ENCODE peak calls at places on chromosomes 3 and 15, in seven cellular contexts. One of them, this sample, is unnamed.
A peak's percentile ranks its signal among the peaks of the same experiment; 100 is the strongest.

GRCh38 chr3:89697321-89697916 is 590.0 kb downstream of the EPHA3 start:
- DNase-seq in fibroblast of mammary gland: no peak
- DNase-seq in foreskin fibroblast: no peak
- DNase-seq in RWPE1: peak; percentile 16
- DNase-seq in mammary epithelial cell: peak; percentile 3
- DNase-seq in NB4: no peak
- DNase-seq in heart left ventricle: no peak
- DNase-seq in this sample: no peak

GRCh38 chr3:42476225-42477160 is 25.9 kb upstream of the VIPR1 start:
- DNase-seq in heart left ventricle: no peak
- DNase-seq in foreskin fibroblast: no peak
- DNase-seq in NB4: no peak
- DNase-seq in mammary epithelial cell: peak; percentile 81
- DNase-seq in RWPE1: peak; percentile 27
- DNase-seq in fibroblast of mammary gland: no peak
- DNase-seq in this sample: no peak

GRCh38 chr15:57947781-57948180 is 117.7 kb downstream of the ALDH1A2 start:
- DNase-seq in heart left ventricle: peak; percentile 32
- DNase-seq in foreskin fibroblast: no peak
- DNase-seq in fibroblast of mammary gland: peak; percentile 2
- DNase-seq in RWPE1: no peak
- DNase-seq in mammary epithelial cell: no peak
- DNase-seq in NB4: no peak
- DNase-seq in this sample: no peak

GRCh38 chr3:102686792-102687191 is 252.0 kb downstream of the ZPLD1 start:
- DNase-seq in foreskin fibroblast: no peak
- DNase-seq in heart left ventricle: no peak
- DNase-seq in NB4: no peak
- DNase-seq in fibroblast of mammary gland: no peak
- DNase-seq in mammary epithelial cell: no peak
- DNase-seq in RWPE1: no peak
- DNase-seq in this sample: no peak

GRCh38 chr3:113844622-113845222 is 6.1 kb downstream of the GRAMD1C start:
- DNase-seq in heart left ventricle: no peak
- DNase-seq in RWPE1: peak; percentile 37
- DNase-seq in mammary epithelial cell: peak; percentile 35
- DNase-seq in fibroblast of mammary gland: peak; percentile 48
- DNase-seq in NB4: peak; percentile 46
- DNase-seq in foreskin fibroblast: no peak
- DNase-seq in this sample: no peak

GRCh38 chr3:43638594-43639447 is 17.0 kb upstream of the ANO10 start:
- DNase-seq in mammary epithelial cell: peak; percentile 58
- DNase-seq in heart left ventricle: no peak
- DNase-seq in foreskin fibroblast: no peak
- DNase-seq in fibroblast of mammary gland: no peak
- DNase-seq in NB4: peak; percentile 7
- DNase-seq in RWPE1: peak; percentile 31
- DNase-seq in this sample: no peak

GRCh38 chr3:95272791-95273190 is 1209.9 kb downstream of the NSUN3 start:
- DNase-seq in NB4: no peak
- DNase-seq in fibroblast of mammary gland: no peak
- DNase-seq in mammary epithelial cell: no peak
- DNase-seq in foreskin fibroblast: no peak
- DNase-seq in heart left ventricle: no peak
- DNase-seq in RWPE1: no peak
- DNase-seq in this sample: no peak

GRCh38 chr15:68558318-68559305 is 20.2 kb upstream of the CORO2B start:
- DNase-seq in foreskin fibroblast: no peak
- DNase-seq in heart left ventricle: no peak
- DNase-seq in RWPE1: no peak
- DNase-seq in NB4: peak; percentile 37
- DNase-seq in mammary epithelial cell: peak; percentile 57
- DNase-seq in fibroblast of mammary gland: no peak
- DNase-seq in this sample: no peak

GRCh38 chr3:67947808-67948508 is 293.5 kb upstream of the SUCLG2 start:
- DNase-seq in fibroblast of mammary gland: no peak
- DNase-seq in NB4: no peak
- DNase-seq in foreskin fibroblast: peak; percentile 2
- DNase-seq in RWPE1: no peak
- DNase-seq in mammary epithelial cell: no peak
- DNase-seq in heart left ventricle: no peak
- DNase-seq in this sample: no peak

GRCh38 chr3:71629289-71630252 is 46.0 kb upstream of the FOXP1 start:
- DNase-seq in RWPE1: no peak
- DNase-seq in mammary epithelial cell: no peak
- DNase-seq in NB4: peak; percentile 46
- DNase-seq in foreskin fibroblast: peak; percentile 73
- DNase-seq in heart left ventricle: peak; percentile 32
- DNase-seq in fibroblast of mammary gland: peak; percentile 86
- DNase-seq in this sample: no peak

GRCh38 chr3:9198805-9199386 is 50.5 kb downstream of the SRGAP3 start:
- DNase-seq in RWPE1: no peak
- DNase-seq in NB4: no peak
- DNase-seq in fibroblast of mammary gland: no peak
- DNase-seq in mammary epithelial cell: no peak
- DNase-seq in heart left ventricle: no peak
- DNase-seq in foreskin fibroblast: no peak
- DNase-seq in this sample: no peak

GRCh38 chr3:178823556-178824229 is 247.9 kb downstream of the ZMAT3 start:
- DNase-seq in mammary epithelial cell: no peak
- DNase-seq in fibroblast of mammary gland: peak; percentile 10
- DNase-seq in foreskin fibroblast: no peak
- DNase-seq in heart left ventricle: peak; percentile 26
- DNase-seq in RWPE1: no peak
- DNase-seq in NB4: no peak
- DNase-seq in this sample: no peak

GRCh38 chr3:195761503-195762248 is 40.9 kb downstream of the MUC20 start:
- DNase-seq in NB4: no peak
- DNase-seq in RWPE1: no peak
- DNase-seq in foreskin fibroblast: no peak
- DNase-seq in heart left ventricle: no peak
- DNase-seq in fibroblast of mammary gland: no peak
- DNase-seq in mammary epithelial cell: no peak
- DNase-seq in this sample: peak; percentile 18

GRCh38 chr3:13333236-13333897 is 86.8 kb downstream of the NUP210 start:
- DNase-seq in mammary epithelial cell: no peak
- DNase-seq in foreskin fibroblast: no peak
- DNase-seq in NB4: no peak
- DNase-seq in fibroblast of mammary gland: no peak
- DNase-seq in heart left ventricle: no peak
- DNase-seq in RWPE1: no peak
- DNase-seq in this sample: no peak

GRCh38 chr15:53448215-53449001 is 311.1 kb downstream of the WDR72 start:
- DNase-seq in heart left ventricle: no peak
- DNase-seq in foreskin fibroblast: no peak
- DNase-seq in RWPE1: no peak
- DNase-seq in fibroblast of mammary gland: no peak
- DNase-seq in mammary epithelial cell: no peak
- DNase-seq in NB4: no peak
- DNase-seq in this sample: no peak

GRCh38 chr3:61876797-61877196 is 315.4 kb downstream of the PTPRG start:
- DNase-seq in mammary epithelial cell: no peak
- DNase-seq in RWPE1: no peak
- DNase-seq in heart left ventricle: no peak
- DNase-seq in NB4: no peak
- DNase-seq in fibroblast of mammary gland: peak; percentile 72
- DNase-seq in foreskin fibroblast: no peak
- DNase-seq in this sample: no peak

GRCh38 chr15:59178151-59178705 is 28.4 kb upstream of the LDHAL6B start:
- DNase-seq in foreskin fibroblast: no peak
- DNase-seq in heart left ventricle: no peak
- DNase-seq in mammary epithelial cell: no peak
- DNase-seq in RWPE1: no peak
- DNase-seq in fibroblast of mammary gland: no peak
- DNase-seq in NB4: no peak
- DNase-seq in this sample: no peak

GRCh38 chr3:39440316-39440715 is 27.2 kb upstream of the MOBP start:
- DNase-seq in NB4: no peak
- DNase-seq in heart left ventricle: no peak
- DNase-seq in mammary epithelial cell: no peak
- DNase-seq in foreskin fibroblast: no peak
- DNase-seq in RWPE1: no peak
- DNase-seq in fibroblast of mammary gland: no peak
- DNase-seq in this sample: no peak

GRCh38 chr15:93458567-93458966 is 369.6 kb upstream of the RGMA start:
- DNase-seq in NB4: no peak
- DNase-seq in foreskin fibroblast: no peak
- DNase-seq in fibroblast of mammary gland: no peak
- DNase-seq in heart left ventricle: no peak
- DNase-seq in mammary epithelial cell: no peak
- DNase-seq in RWPE1: no peak
- DNase-seq in this sample: no peak

GRCh38 chr3:63588897-63589296 is 63.6 kb upstream of the SNTN start:
- DNase-seq in heart left ventricle: no peak
- DNase-seq in foreskin fibroblast: no peak
- DNase-seq in fibroblast of mammary gland: no peak
- DNase-seq in mammary epithelial cell: no peak
- DNase-seq in RWPE1: no peak
- DNase-seq in NB4: no peak
- DNase-seq in this sample: no peak

DNA sequence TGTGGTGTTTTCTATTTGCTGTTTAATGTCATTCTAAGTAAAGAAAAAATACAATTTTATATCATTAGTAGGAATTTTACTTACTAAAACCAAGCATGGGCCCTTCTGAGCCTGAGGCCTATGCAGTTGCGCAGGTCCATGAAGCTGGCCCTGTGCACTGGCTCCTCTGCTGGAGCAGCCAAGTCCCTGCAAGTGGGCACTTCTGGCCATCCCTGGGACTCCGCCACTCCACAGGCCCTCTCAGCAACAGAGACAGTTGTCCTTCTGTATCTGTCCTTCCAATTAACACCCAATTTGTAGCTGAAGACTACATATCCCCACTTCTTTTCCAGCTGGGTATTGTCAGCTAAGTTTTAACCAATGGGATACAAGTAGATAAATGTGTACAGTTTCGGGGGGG is 49.9 kb upstream of the RYK start:
- DNase-seq in RWPE1: no peak
- DNase-seq in NB4: no peak
- DNase-seq in fibroblast of mammary gland: no peak
- DNase-seq in heart left ventricle: no peak
- DNase-seq in foreskin fibroblast: no peak
- DNase-seq in mammary epithelial cell: no peak
- DNase-seq in this sample: no peak
- TF ChIP-seq CTCF in RWPE1: no peak
- TF ChIP-seq CTCF in NB4: no peak
- TF ChIP-seq CTCF in fibroblast of mammary gland: peak; percentile 3
- TF ChIP-seq CTCF in heart left ventricle: no peak
- TF ChIP-seq CTCF in foreskin fibroblast: peak; percentile 8
- TF ChIP-seq CTCF in mammary epithelial cell: no peak
- TF ChIP-seq CTCF in this sample: no peak

GRCh38 chr3:190458040-190458439 is 8.3 kb upstream of the TMEM207 start:
- DNase-seq in NB4: peak; percentile 16
- DNase-seq in fibroblast of mammary gland: no peak
- DNase-seq in mammary epithelial cell: peak; percentile 18
- DNase-seq in heart left ventricle: no peak
- DNase-seq in foreskin fibroblast: no peak
- DNase-seq in RWPE1: no peak
- DNase-seq in this sample: no peak
- TF ChIP-seq CTCF in NB4: no peak
- TF ChIP-seq CTCF in fibroblast of mammary gland: no peak
- TF ChIP-seq CTCF in mammary epithelial cell: no peak
- TF ChIP-seq CTCF in heart left ventricle: no peak
- TF ChIP-seq CTCF in foreskin fibroblast: no peak
- TF ChIP-seq CTCF in RWPE1: no peak
- TF ChIP-seq CTCF in this sample: no peak

DNA sequence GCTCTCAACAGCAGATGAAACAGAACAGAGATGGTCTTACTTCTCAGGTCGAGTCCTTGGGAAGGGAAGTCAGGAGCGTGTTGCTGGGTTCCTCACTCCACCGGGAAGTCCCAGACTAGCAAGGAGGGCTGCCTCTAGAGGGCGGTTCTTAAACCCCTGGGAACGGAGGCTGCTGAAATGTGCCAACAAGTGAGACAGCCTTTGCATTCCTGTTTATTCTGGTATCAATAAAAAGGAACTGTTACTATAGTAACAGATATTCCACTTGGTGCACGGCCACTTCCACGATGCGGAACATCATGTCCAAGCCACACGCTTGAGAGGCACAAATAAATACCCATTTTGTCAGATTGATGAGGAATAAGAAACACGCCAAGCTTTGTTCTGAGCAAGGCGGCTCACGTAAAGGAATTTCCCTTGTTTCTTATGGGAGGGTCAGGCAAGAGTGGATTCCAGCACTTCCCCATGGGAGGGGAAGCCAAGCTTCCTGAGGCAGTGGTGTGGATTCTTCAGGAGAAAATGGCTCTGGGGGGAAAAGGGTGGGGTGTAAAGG is at the start of gene FAM107A:
- DNase-seq in mammary epithelial cell: no peak
- DNase-seq in NB4: no peak
- DNase-seq in foreskin fibroblast: peak; percentile 50
- DNase-seq in heart left ventricle: peak; percentile 66
- DNase-seq in RWPE1: no peak
- DNase-seq in fibroblast of mammary gland: peak; percentile 68
- DNase-seq in this sample: no peak
- TF ChIP-seq CTCF in mammary epithelial cell: no peak
- TF ChIP-seq CTCF in NB4: no peak
- TF ChIP-seq CTCF in foreskin fibroblast: peak; percentile 45
- TF ChIP-seq CTCF in heart left ventricle: peak; percentile 22
- TF ChIP-seq CTCF in RWPE1: no peak
- TF ChIP-seq CTCF in fibroblast of mammary gland: peak; percentile 20
- TF ChIP-seq CTCF in this sample: no peak

GRCh38 chr3:11565492-11565891 is 78.2 kb downstream of the VGLL4 start:
- DNase-seq in heart left ventricle: no peak
- DNase-seq in foreskin fibroblast: no peak
- DNase-seq in NB4: no peak
- DNase-seq in mammary epithelial cell: no peak
- DNase-seq in RWPE1: no peak
- DNase-seq in fibroblast of mammary gland: no peak
- DNase-seq in this sample: no peak

GRCh38 chr3:11566478-11566877 is 77.2 kb downstream of the VGLL4 start:
- DNase-seq in mammary epithelial cell: no peak
- DNase-seq in foreskin fibroblast: no peak
- DNase-seq in NB4: no peak
- DNase-seq in fibroblast of mammary gland: no peak
- DNase-seq in RWPE1: no peak
- DNase-seq in heart left ventricle: no peak
- DNase-seq in this sample: no peak

GRCh38 chr3:11567516-11568467 is 75.9 kb downstream of the VGLL4 start:
- DNase-seq in fibroblast of mammary gland: peak; percentile 93
- DNase-seq in NB4: no peak
- DNase-seq in RWPE1: peak; percentile 85
- DNase-seq in heart left ventricle: no peak
- DNase-seq in foreskin fibroblast: peak; percentile 92
- DNase-seq in mammary epithelial cell: peak; percentile 92
- DNase-seq in this sample: no peak

GRCh38 chr3:11565932-11566331 is 77.8 kb downstream of the VGLL4 start:
- DNase-seq in foreskin fibroblast: no peak
- DNase-seq in mammary epithelial cell: no peak
- DNase-seq in RWPE1: no peak
- DNase-seq in NB4: no peak
- DNase-seq in heart left ventricle: no peak
- DNase-seq in fibroblast of mammary gland: no peak
- DNase-seq in this sample: no peak

DNA sequence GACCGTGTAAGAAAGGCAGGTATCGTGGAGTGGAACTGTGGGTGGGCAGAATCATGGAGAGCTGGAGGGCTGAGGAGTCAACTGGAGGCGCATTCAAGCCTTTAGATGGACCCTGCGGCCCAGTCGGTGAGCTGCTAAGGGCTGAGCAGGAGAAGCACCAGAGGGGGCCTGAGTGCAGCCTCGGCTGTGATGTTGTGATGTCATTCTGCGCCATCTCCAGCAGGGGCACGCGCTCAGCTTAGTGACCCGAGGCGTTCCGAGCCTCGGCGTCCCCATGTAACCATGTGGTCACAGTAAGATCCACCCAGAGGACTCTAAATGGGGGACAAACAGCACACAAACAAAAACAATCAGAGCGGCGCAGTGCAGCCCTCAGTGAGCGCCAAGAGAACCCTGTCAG is 76.8 kb downstream of the VGLL4 start:
- DNase-seq in mammary epithelial cell: no peak
- DNase-seq in heart left ventricle: no peak
- DNase-seq in foreskin fibroblast: no peak
- DNase-seq in RWPE1: no peak
- DNase-seq in fibroblast of mammary gland: no peak
- DNase-seq in NB4: no peak
- DNase-seq in this sample: no peak
- TF ChIP-seq CTCF in mammary epithelial cell: no peak
- TF ChIP-seq CTCF in heart left ventricle: no peak
- TF ChIP-seq CTCF in foreskin fibroblast: no peak
- TF ChIP-seq CTCF in RWPE1: no peak
- TF ChIP-seq CTCF in fibroblast of mammary gland: no peak
- TF ChIP-seq CTCF in NB4: peak; percentile 3
- TF ChIP-seq CTCF in this sample: no peak

This sample was measured in D721Med.